ENCODE peak calls at places on chromosomes 3 and 15, in eight cellular contexts. Y is spleen, W is mammary epithelial cell, H is esophagus muscularis mucosa, C is cardiac muscle cell, O is A549, J is pancreas, P is body of pancreas. Z is an unnamed sample.
A peak's percentile ranks its signal among the peaks of the same experiment; 100 is the strongest.

GRCh38 chr3:126937533-126938432 is 45.1 kb upstream of the PLXNA1 start:
- DNase-seq in Y (peak; percentile 57), W (no peak), H (no peak), C (peak; percentile 27), O (no peak), J (no peak), P (no peak), Z (no peak)

GRCh38 chr3:54358969-54359648 is 236.8 kb downstream of the CACNA2D3 start:
- DNase-seq in Y (no peak), W (no peak), H (no peak), C (no peak), O (no peak), J (no peak), P (no peak), Z (no peak)

GRCh38 chr15:50685191-50685975 is 1.2 kb downstream of the TRPM7 start:
- DNase-seq in Y (no peak), W (peak; percentile 13), H (no peak), C (no peak), O (no peak), J (no peak), P (no peak), Z (no peak)

GRCh38 chr15:36897834-36898233 is 202.5 kb downstream of the MEIS2 start:
- DNase-seq in Y (no peak), W (no peak), H (no peak), C (no peak), O (no peak), J (no peak), P (no peak), Z (no peak)

GRCh38 chr3:112671930-112672715 is 31.2 kb upstream of the CCDC80 start:
- DNase-seq in Y (no peak), W (peak; percentile 50), H (no peak), C (no peak), O (no peak), J (no peak), P (no peak), Z (peak; percentile 29)

GRCh38 chr3:46663611-46664135 is 29.8 kb downstream of the ALS2CL start:
- DNase-seq in Y (peak; percentile 72), W (no peak), H (no peak), C (peak; percentile 48), O (no peak), J (no peak), P (no peak), Z (no peak)

GRCh38 chr3:113431811-113432210 is 9.5 kb downstream of the CFAP44 start:
- DNase-seq in Y (no peak), W (no peak), H (no peak), C (no peak), O (no peak), J (no peak), P (no peak), Z (no peak)

GRCh38 chr15:80906159-80906775 is 83.4 kb downstream of the MESD start:
- DNase-seq in Y (no peak), W (no peak), H (no peak), C (peak; percentile 43), O (no peak), J (no peak), P (no peak), Z (no peak)

GRCh38 chr3:157294953-157295352 is 135.0 kb upstream of the CCNL1 start:
- DNase-seq in Y (no peak), W (no peak), H (no peak), C (no peak), O (no peak), J (no peak), P (no peak), Z (no peak)

GRCh38 chr15:89330881-89331595 is 3.6 kb downstream of the POLG start:
- DNase-seq in Y (no peak), W (no peak), H (no peak), C (no peak), O (no peak), J (no peak), P (no peak), Z (no peak)

GRCh38 chr15:87736921-87737389 is 519.6 kb downstream of the NTRK3 start:
- DNase-seq in Y (no peak), W (no peak), H (peak; percentile 34), C (no peak), O (no peak), J (no peak), P (no peak), Z (peak; percentile 24)

GRCh38 chr3:11655188-11655928 is 11.6 kb upstream of the VGLL4 start:
- DNase-seq in Y (no peak), W (no peak), H (no peak), C (peak; percentile 39), O (peak; percentile 19), J (no peak), P (no peak), Z (no peak)

GRCh38 chr3:176193032-176193698 is 1004.1 kb downstream of the TBL1XR1 start:
- DNase-seq in Y (no peak), W (no peak), H (no peak), C (no peak), O (no peak), J (no peak), P (no peak), Z (no peak)

GRCh38 chr15:51377038-51377761 is 35.7 kb downstream of the GLDN start:
- DNase-seq in Y (no peak), W (peak; percentile 2), H (no peak), C (no peak), O (no peak), J (no peak), P (no peak), Z (no peak)

GRCh38 chr3:177195242-177195940 is 1.9 kb downstream of the TBL1XR1 start:
- DNase-seq in Y (no peak), W (peak; percentile 68), H (no peak), C (peak; percentile 61), O (peak; percentile 23), J (no peak), P (peak; percentile 33), Z (peak; percentile 21)

GRCh38 chr3:122682016-122682374 is 1.4 kb downstream of the PARP14 start:
- DNase-seq in Y (no peak), W (no peak), H (no peak), C (no peak), O (no peak), J (no peak), P (no peak), Z (no peak)

DNA sequence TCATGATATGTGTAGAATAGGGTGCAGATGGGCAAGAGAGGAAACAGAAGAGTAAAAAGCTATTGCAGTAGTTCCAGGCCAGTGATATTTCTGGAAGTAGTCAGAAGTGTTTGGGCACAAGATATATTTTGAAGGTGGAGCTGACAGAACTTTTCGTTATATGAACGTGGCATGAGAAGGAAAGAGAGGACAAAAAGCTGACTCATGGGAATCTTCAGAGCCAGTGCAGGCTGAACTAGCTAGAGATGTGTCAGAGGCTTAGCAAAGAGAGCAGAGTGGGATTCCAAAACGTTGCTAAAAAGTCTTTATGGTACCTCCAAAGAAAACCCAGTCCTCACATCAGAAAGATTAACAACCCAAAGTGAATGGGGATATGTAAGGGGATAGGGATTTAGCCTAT is 28.7 kb downstream of the TRIM69 start:
- DNase-seq in Y (no peak), W (no peak), H (no peak), C (no peak), O (no peak), J (no peak), P (no peak), Z (no peak)
- H3K4me3 ChIP-seq in Y (no peak overlapping the region), W (no peak overlapping the region), H (no peak overlapping the region), C (no peak overlapping the region), O (no peak overlapping the region), J (no peak overlapping the region), P (no peak overlapping the region), Z (no peak overlapping the region)

GRCh38 chr3:36907911-36908646 is 36.8 kb downstream of the TRANK1 start:
- DNase-seq in Y (peak; percentile 88), W (peak; percentile 44), H (no peak), C (no peak), O (peak; percentile 79), J (no peak), P (peak; percentile 40), Z (peak; percentile 71)

GRCh38 chr3:36908647-36909180 is 36.1 kb downstream of the TRANK1 start:
- DNase-seq in Y (no peak), W (no peak), H (no peak), C (no peak), O (no peak), J (no peak), P (no peak), Z (no peak)

GRCh38 chr3:36909666-36910065 is 35.2 kb downstream of the TRANK1 start:
- DNase-seq in Y (no peak), W (no peak), H (no peak), C (no peak), O (no peak), J (no peak), P (no peak), Z (no peak)

GRCh38 chr3:36906504-36907149 is 38.2 kb downstream of the TRANK1 start:
- DNase-seq in Y (no peak), W (peak; percentile 16), H (no peak), C (no peak), O (no peak), J (no peak), P (no peak), Z (peak; percentile 34)

DNA sequence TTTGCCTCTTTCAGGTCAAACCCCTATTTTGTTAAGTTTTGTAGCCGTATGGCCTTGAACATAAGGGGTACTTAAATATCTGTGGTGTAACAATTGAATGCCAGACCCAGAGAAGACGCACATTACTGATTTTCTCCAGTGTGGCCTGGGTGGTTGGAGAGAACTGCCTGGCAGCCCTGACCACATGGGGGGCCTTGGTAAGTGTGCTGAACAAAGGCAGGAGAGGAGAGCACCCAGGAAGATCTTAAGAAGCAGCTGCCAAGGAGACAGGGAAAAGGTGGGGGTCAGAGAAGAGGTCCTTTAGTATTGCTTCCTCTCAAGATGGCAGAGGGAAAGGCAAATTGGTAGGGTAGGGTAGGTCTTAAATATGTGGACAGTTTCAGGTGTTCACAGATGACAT is 35.7 kb downstream of the TRANK1 start:
- DNase-seq in Y (no peak), W (no peak), H (no peak), C (no peak), O (no peak), J (no peak), P (no peak), Z (no peak)
- H3K4me1 ChIP-seq in Y (peaks cover 46% of the 10 kb centered on the region), W (peaks cover 19% of the 10 kb centered on the region), H (no peaks in the 10 kb centered on the region), C (peaks cover 8% of the 10 kb centered on the region), O (peaks cover 20% of the 10 kb centered on the region), J (no peaks in the 10 kb centered on the region), P (no peaks in the 10 kb centered on the region), Z (peaks cover 68% of the 10 kb centered on the region)

DNA sequence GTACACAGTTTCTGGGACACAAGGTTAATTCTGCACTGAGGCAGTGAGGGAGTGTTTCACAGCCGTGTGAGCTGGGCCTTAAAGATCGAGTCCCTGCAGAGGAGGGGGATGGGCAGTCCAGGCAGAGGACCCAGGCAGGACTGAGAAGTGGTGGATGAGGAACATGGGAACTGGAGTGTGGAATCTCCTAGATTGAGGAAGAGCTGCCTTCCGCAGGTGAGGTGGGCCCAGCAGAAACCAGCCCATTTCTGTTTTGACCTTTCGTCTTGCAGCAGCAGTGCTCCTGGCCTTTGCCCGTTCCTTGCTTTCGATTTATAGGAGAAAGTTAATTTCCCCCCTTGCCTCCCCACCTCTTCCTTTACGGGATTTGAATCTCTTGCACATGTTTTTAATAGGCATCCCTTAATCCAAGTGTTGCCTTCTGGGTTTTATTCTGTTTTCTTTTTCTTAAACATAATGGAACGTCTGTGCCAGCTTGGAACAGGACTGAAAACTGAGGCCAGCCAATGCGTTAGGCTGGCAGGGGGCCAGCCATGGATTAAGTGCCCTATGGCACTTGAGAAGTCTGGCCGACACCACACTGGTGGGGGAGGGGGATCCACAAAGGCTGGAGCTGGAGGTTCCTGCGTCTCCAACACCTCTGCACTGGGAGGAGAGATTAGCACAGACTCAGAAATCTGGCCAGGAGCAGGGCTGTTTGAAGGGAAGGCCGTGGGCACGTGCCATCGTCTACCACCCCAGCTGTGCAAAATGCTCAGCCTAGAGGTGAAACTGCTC is 78.1 kb downstream of the AAGAB start:
- DNase-seq in Y (no peak), W (no peak), H (no peak), C (peak; percentile 91), O (no peak), J (peak; percentile 62), P (peak; percentile 43), Z (no peak)
- H3K27ac ChIP-seq in Y (no peak overlapping the region), W (no peak overlapping the region), H (peak overlapping the region; percentile 68), C (no peak overlapping the region), O (peak overlapping the region; percentile 84), J (no peak overlapping the region), P (no peak overlapping the region), Z (no peak overlapping the region)

GRCh38 chr3:59116138-59116537 is 66.3 kb upstream of the CFAP20DC start:
- DNase-seq in Y (no peak), W (no peak), H (no peak), C (no peak), O (no peak), J (no peak), P (no peak), Z (no peak)
- H3K4me3 ChIP-seq in Y (no peak overlapping the region), W (no peak overlapping the region), H (no peak overlapping the region), C (no peak overlapping the region), O (no peak overlapping the region), J (no peak overlapping the region), P (no peak overlapping the region), Z (no peak overlapping the region)

Z was measured in CD4-positive, alpha-beta memory T cell.